ENCODE peak calls at places on chromosomes 4 and X, in eight cellular contexts. F is KG1; T is stimulated activated CD4-positive, alpha-beta T cell treated with anti-CD3 and anti-CD28 coated beads, Interleukin-2, amount 100 ng/mL, for 48 hours; O is H9; I is CD4-positive, alpha-beta T cell; Z is CD4-positive, alpha-beta memory T cell; W is NCI-H1105; E is RPMI8226. R is an unnamed sample.

GRCh38 chr4:11543710-11544109 is 115.0 kb upstream of the HS3ST1 start:
- DNase-seq in O (no peak), T (no peak), W (no peak), F (no peak), Z (no peak), I (no peak), E (no peak), R (peak)

GRCh38 chrX:139969286-139969685 is 4.0 kb upstream of the CXorf66 start:
- DNase-seq in W (no peak), T (no peak), O (no peak), Z (no peak), I (no peak), F (no peak), E (no peak), R (no peak)

GRCh38 chr4:71221510-71222466 is 117.0 kb upstream of the SLC4A4 start:
- DNase-seq in Z (no peak), E (no peak), I (no peak), O (no peak), F (no peak), T (no peak), W (no peak), R (no peak)

GRCh38 chrX:124619710-124620109 is 273.3 kb downstream of the SH2D1A start:
- DNase-seq in I (no peak), E (no peak), F (no peak), O (no peak), T (no peak), W (no peak), Z (no peak), R (no peak)

GRCh38 chr4:60648774-60649173 is 551.4 kb upstream of the ADGRL3 start:
- DNase-seq in O (no peak), E (no peak), I (no peak), Z (no peak), W (no peak), T (no peak), F (no peak), R (no peak)

GRCh38 chrX:48824066-48824465 is 2.2 kb upstream of the ERAS start:
- DNase-seq in F (no peak), Z (no peak), E (no peak), I (no peak), T (no peak), O (no peak), W (no peak), R (no peak)

GRCh38 chr4:171846232-171846631 is 33.0 kb downstream of the GALNTL6 start:
- DNase-seq in O (peak), Z (no peak), I (no peak), E (peak), T (no peak), W (no peak), F (no peak), R (peak)

GRCh38 chrX:113009005-113009404 is 168.4 kb upstream of the AMOT start:
- DNase-seq in T (no peak), E (no peak), I (no peak), Z (no peak), W (no peak), O (no peak), F (no peak), R (no peak)

GRCh38 chr4:99209671-99210070 is 9.4 kb downstream of the ADH6 start:
- DNase-seq in T (no peak), Z (no peak), W (no peak), E (no peak), I (no peak), O (no peak), F (no peak), R (no peak)

GRCh38 chrX:132786217-132786616 is 172.2 kb downstream of the HS6ST2 start:
- DNase-seq in O (no peak), E (no peak), Z (no peak), F (no peak), I (no peak), T (no peak), W (no peak), R (no peak)

GRCh38 chrX:8868906-8869305 is 67.7 kb upstream of the FAM9A start:
- DNase-seq in Z (no peak), W (no peak), E (no peak), O (no peak), T (no peak), I (no peak), F (no peak), R (no peak)

GRCh38 chrX:153486163-153486562 is 8.6 kb upstream of the BGN start:
- DNase-seq in W (no peak), E (no peak), O (no peak), T (no peak), Z (no peak), I (no peak), F (no peak), R (no peak)

GRCh38 chr4:112982677-112983076 is 66.8 kb upstream of the ANK2 start:
- DNase-seq in T (no peak), W (no peak), F (no peak), I (no peak), E (no peak), Z (no peak), O (no peak), R (no peak)

GRCh38 chrX:39755152-39756032 is 342.4 kb downstream of the BCOR start:
- DNase-seq in O (peak), W (peak), I (no peak), Z (no peak), F (no peak), E (no peak), T (no peak), R (peak)

GRCh38 chr4:28310926-28311325 is 1450.3 kb downstream of the STIM2 start:
- DNase-seq in W (no peak), Z (no peak), E (no peak), F (no peak), T (no peak), O (no peak), I (no peak), R (no peak)

GRCh38 chr4:87835732-87836131 is 3.0 kb downstream of the MEPE start:
- DNase-seq in O (no peak), I (no peak), E (peak), W (no peak), F (no peak), T (no peak), Z (no peak), R (no peak)

GRCh38 chr4:1539859-1540600 is 133.8 kb upstream of the NKX1-1 start:
- DNase-seq in E (no peak), Z (no peak), I (no peak), T (no peak), O (no peak), F (no peak), W (no peak), R (no peak)

GRCh38 chr4:107247738-107248137 is 211.6 kb upstream of the DKK2 start:
- DNase-seq in F (no peak), T (no peak), I (no peak), W (no peak), O (no peak), Z (no peak), E (no peak), R (peak)

GRCh38 chr4:150252306-150252705 is 174.1 kb downstream of the DCLK2 start:
- DNase-seq in T (no peak), O (no peak), E (no peak), W (no peak), I (no peak), F (no peak), Z (no peak), R (no peak)

GRCh38 chr4:54103190-54103574 is 3.2 kb downstream of the GSX2 start:
- DNase-seq in Z (no peak), E (no peak), F (no peak), W (no peak), I (no peak), O (no peak), T (no peak), R (no peak)

GRCh38 chr4:4720671-4721070 is 138.8 kb upstream of the MSX1 start:
- DNase-seq in F (no peak), W (no peak), I (no peak), E (no peak), O (no peak), Z (no peak), T (no peak), R (no peak)

GRCh38 chr4:22897520-22898108 is 204.9 kb downstream of the GBA3 start:
- DNase-seq in E (peak), O (peak), F (peak), Z (peak), T (peak), I (no peak), W (no peak), R (no peak)

GRCh38 chr4:59044316-59044715 is 1934.1 kb upstream of the IGFBP7 start:
- DNase-seq in E (no peak), T (no peak), W (no peak), Z (no peak), I (no peak), O (no peak), F (no peak), R (no peak)

GRCh38 chrX:13398073-13398823 is 78.4 kb upstream of the ATXN3L start:
- DNase-seq in F (no peak), T (no peak), W (no peak), I (no peak), Z (no peak), E (no peak), O (no peak), R (peak)

GRCh38 chrX:30821116-30821515 is 67.9 kb downstream of the TAB3 start:
- DNase-seq in E (no peak), W (no peak), O (no peak), F (no peak), I (no peak), Z (no peak), T (no peak), R (no peak)

GRCh38 chr4:41590591-41590990 is 52.6 kb downstream of the LIMCH1 start:
- DNase-seq in E (no peak), O (no peak), F (no peak), Z (no peak), W (peak), I (no peak), T (no peak), R (peak)

GRCh38 chr4:19944806-19945205 is 306.9 kb upstream of the SLIT2 start:
- DNase-seq in O (no peak), E (no peak), F (no peak), I (no peak), W (no peak), Z (no peak), T (no peak), R (no peak)

GRCh38 chrX:46184749-46185148 is 360.5 kb downstream of the ZNF674 start:
- DNase-seq in T (no peak), E (no peak), O (no peak), W (no peak), Z (no peak), I (no peak), F (no peak), R (no peak)

GRCh38 chr4:37836838-37837413 is 10.4 kb downstream of the PGM2 start:
- DNase-seq in Z (no peak), F (no peak), T (no peak), W (no peak), O (no peak), I (no peak), E (no peak), R (no peak)

GRCh38 chr4:83905952-83906351 is 370.0 kb downstream of the GPAT3 start:
- DNase-seq in I (no peak), W (peak), T (no peak), Z (no peak), F (no peak), O (peak), E (no peak), R (no peak)

GRCh38 chr4:89788243-89789072 is 48.5 kb downstream of the SNCA start:
- DNase-seq in W (no peak), I (no peak), E (no peak), T (no peak), F (no peak), O (no peak), Z (no peak), R (peak)

GRCh38 chrX:54560411-54560810 is 30.4 kb downstream of the GNL3L start:
- DNase-seq in O (no peak), F (no peak), W (no peak), Z (no peak), I (no peak), T (no peak), E (no peak), R (no peak)

GRCh38 chr4:56727150-56727549 is 46.1 kb upstream of the HOPX start:
- DNase-seq in W (no peak), Z (no peak), O (no peak), T (no peak), F (no peak), I (no peak), E (no peak), R (no peak)

GRCh38 chr4:6386091-6386490 is 86.3 kb downstream of the PPP2R2C start:
- DNase-seq in Z (no peak), O (no peak), E (no peak), I (no peak), W (no peak), F (no peak), T (no peak), R (no peak)

GRCh38 chrX:2387614-2388239 is 113.0 kb downstream of the DHRSX start:
- DNase-seq in O (no peak), E (no peak), W (no peak), I (no peak), Z (no peak), F (no peak), T (no peak), R (no peak)

GRCh38 chr4:121778991-121779628 is 14.1 kb upstream of the SMIM43 start:
- DNase-seq in Z (no peak), O (no peak), T (no peak), E (no peak), W (no peak), F (no peak), I (no peak), R (no peak)